ENCODE peak calls at places on chromosomes 3 and 15, in ten cellular contexts. One of them, this sample, is unnamed.

GRCh38 chr3:52221141-52221562 is 4.3 kb downstream of the TLR9 start:
- DNase-seq in ELF-1: no peak
- DNase-seq in NT2/D1: no peak
- DNase-seq in substantia nigra: no peak
- DNase-seq in B cell: no peak
- DNase-seq in fibroblast of villous mesenchyme: no peak
- DNase-seq in CD8-positive, alpha-beta memory T cell: no peak
- DNase-seq in hypothalamus: no peak
- DNase-seq in activated T-helper 1 cell treated with anti-CD3 and anti-CD28 coated beads, Interleukin-2, amount 50 U/mL, for 16 hours: no peak
- DNase-seq in HEK293T: no peak
- DNase-seq in this sample: no peak

GRCh38 chr3:62615258-62615840 is 242.0 kb upstream of the FEZF2 start:
- DNase-seq in ELF-1: no peak
- DNase-seq in NT2/D1: no peak
- DNase-seq in substantia nigra: no peak
- DNase-seq in B cell: no peak
- DNase-seq in fibroblast of villous mesenchyme: no peak
- DNase-seq in CD8-positive, alpha-beta memory T cell: no peak
- DNase-seq in hypothalamus: no peak
- DNase-seq in activated T-helper 1 cell treated with anti-CD3 and anti-CD28 coated beads, Interleukin-2, amount 50 U/mL, for 16 hours: no peak
- DNase-seq in HEK293T: no peak
- DNase-seq in this sample: no peak

GRCh38 chr15:59689626-59690236 is 611 bp upstream of the BNIP2 start:
- DNase-seq in ELF-1: peak; percentile 86
- DNase-seq in NT2/D1: peak; percentile 58
- DNase-seq in substantia nigra: peak; percentile 19
- DNase-seq in B cell: no peak
- DNase-seq in fibroblast of villous mesenchyme: peak; percentile 75
- DNase-seq in CD8-positive, alpha-beta memory T cell: peak; percentile 77
- DNase-seq in hypothalamus: peak; percentile 13
- DNase-seq in activated T-helper 1 cell treated with anti-CD3 and anti-CD28 coated beads, Interleukin-2, amount 50 U/mL, for 16 hours: peak; percentile 30
- DNase-seq in HEK293T: no peak
- DNase-seq in this sample: peak; percentile 57

GRCh38 chr3:113498221-113499005 is 16.5 kb downstream of the SPICE1 start:
- DNase-seq in ELF-1: no peak
- DNase-seq in NT2/D1: no peak
- DNase-seq in substantia nigra: no peak
- DNase-seq in B cell: no peak
- DNase-seq in fibroblast of villous mesenchyme: peak; percentile 63
- DNase-seq in CD8-positive, alpha-beta memory T cell: no peak
- DNase-seq in hypothalamus: no peak
- DNase-seq in activated T-helper 1 cell treated with anti-CD3 and anti-CD28 coated beads, Interleukin-2, amount 50 U/mL, for 16 hours: no peak
- DNase-seq in HEK293T: no peak
- DNase-seq in this sample: no peak

GRCh38 chr3:71724584-71725278 is 471 bp downstream of the EIF4E3 start:
- DNase-seq in ELF-1: peak; percentile 33
- DNase-seq in NT2/D1: no peak
- DNase-seq in substantia nigra: no peak
- DNase-seq in B cell: no peak
- DNase-seq in fibroblast of villous mesenchyme: peak; percentile 5
- DNase-seq in CD8-positive, alpha-beta memory T cell: peak; percentile 51
- DNase-seq in hypothalamus: no peak
- DNase-seq in activated T-helper 1 cell treated with anti-CD3 and anti-CD28 coated beads, Interleukin-2, amount 50 U/mL, for 16 hours: no peak
- DNase-seq in HEK293T: peak; percentile 42
- DNase-seq in this sample: no peak

GRCh38 chr15:44101286-44101685 is 93.8 kb downstream of the FRMD5 start:
- DNase-seq in ELF-1: no peak
- DNase-seq in NT2/D1: no peak
- DNase-seq in substantia nigra: no peak
- DNase-seq in B cell: no peak
- DNase-seq in fibroblast of villous mesenchyme: no peak
- DNase-seq in CD8-positive, alpha-beta memory T cell: no peak
- DNase-seq in hypothalamus: no peak
- DNase-seq in activated T-helper 1 cell treated with anti-CD3 and anti-CD28 coated beads, Interleukin-2, amount 50 U/mL, for 16 hours: no peak
- DNase-seq in HEK293T: no peak
- DNase-seq in this sample: no peak

GRCh38 chr3:46978381-46978780 is 1.1 kb upstream of the NBEAL2 start:
- DNase-seq in ELF-1: no peak
- DNase-seq in NT2/D1: no peak
- DNase-seq in substantia nigra: no peak
- DNase-seq in B cell: no peak
- DNase-seq in fibroblast of villous mesenchyme: no peak
- DNase-seq in CD8-positive, alpha-beta memory T cell: no peak
- DNase-seq in hypothalamus: no peak
- DNase-seq in activated T-helper 1 cell treated with anti-CD3 and anti-CD28 coated beads, Interleukin-2, amount 50 U/mL, for 16 hours: no peak
- DNase-seq in HEK293T: no peak
- DNase-seq in this sample: no peak

GRCh38 chr3:29363110-29363509 is 82.2 kb downstream of the RBMS3 start:
- DNase-seq in ELF-1: no peak
- DNase-seq in NT2/D1: no peak
- DNase-seq in substantia nigra: no peak
- DNase-seq in B cell: no peak
- DNase-seq in fibroblast of villous mesenchyme: peak; percentile 50
- DNase-seq in CD8-positive, alpha-beta memory T cell: no peak
- DNase-seq in hypothalamus: no peak
- DNase-seq in activated T-helper 1 cell treated with anti-CD3 and anti-CD28 coated beads, Interleukin-2, amount 50 U/mL, for 16 hours: no peak
- DNase-seq in HEK293T: no peak
- DNase-seq in this sample: no peak

GRCh38 chr3:9581742-9582141 is 28.1 kb upstream of the LHFPL4 start:
- DNase-seq in ELF-1: no peak
- DNase-seq in NT2/D1: no peak
- DNase-seq in substantia nigra: no peak
- DNase-seq in B cell: no peak
- DNase-seq in fibroblast of villous mesenchyme: no peak
- DNase-seq in CD8-positive, alpha-beta memory T cell: no peak
- DNase-seq in hypothalamus: no peak
- DNase-seq in activated T-helper 1 cell treated with anti-CD3 and anti-CD28 coated beads, Interleukin-2, amount 50 U/mL, for 16 hours: no peak
- DNase-seq in HEK293T: no peak
- DNase-seq in this sample: no peak

GRCh38 chr3:56291244-56291680 is 177.0 kb downstream of the ERC2 start:
- DNase-seq in ELF-1: no peak
- DNase-seq in NT2/D1: no peak
- DNase-seq in substantia nigra: no peak
- DNase-seq in B cell: no peak
- DNase-seq in fibroblast of villous mesenchyme: no peak
- DNase-seq in CD8-positive, alpha-beta memory T cell: no peak
- DNase-seq in hypothalamus: no peak
- DNase-seq in activated T-helper 1 cell treated with anti-CD3 and anti-CD28 coated beads, Interleukin-2, amount 50 U/mL, for 16 hours: no peak
- DNase-seq in HEK293T: no peak
- DNase-seq in this sample: no peak

GRCh38 chr15:64157599-64158125 is 5.2 kb downstream of the PPIB start:
- DNase-seq in ELF-1: no peak
- DNase-seq in NT2/D1: no peak
- DNase-seq in substantia nigra: no peak
- DNase-seq in B cell: no peak
- DNase-seq in fibroblast of villous mesenchyme: no peak
- DNase-seq in CD8-positive, alpha-beta memory T cell: no peak
- DNase-seq in hypothalamus: no peak
- DNase-seq in activated T-helper 1 cell treated with anti-CD3 and anti-CD28 coated beads, Interleukin-2, amount 50 U/mL, for 16 hours: no peak
- DNase-seq in HEK293T: no peak
- DNase-seq in this sample: no peak

GRCh38 chr3:65677486-65677885 is 361.2 kb downstream of the MAGI1 start:
- DNase-seq in ELF-1: no peak
- DNase-seq in NT2/D1: no peak
- DNase-seq in substantia nigra: no peak
- DNase-seq in B cell: no peak
- DNase-seq in fibroblast of villous mesenchyme: no peak
- DNase-seq in CD8-positive, alpha-beta memory T cell: no peak
- DNase-seq in hypothalamus: no peak
- DNase-seq in activated T-helper 1 cell treated with anti-CD3 and anti-CD28 coated beads, Interleukin-2, amount 50 U/mL, for 16 hours: no peak
- DNase-seq in HEK293T: no peak
- DNase-seq in this sample: no peak

GRCh38 chr15:68609618-68610017 is 30.8 kb downstream of the CORO2B start:
- DNase-seq in ELF-1: no peak
- DNase-seq in NT2/D1: no peak
- DNase-seq in substantia nigra: peak; percentile 23
- DNase-seq in B cell: no peak
- DNase-seq in fibroblast of villous mesenchyme: peak; percentile 58
- DNase-seq in CD8-positive, alpha-beta memory T cell: no peak
- DNase-seq in hypothalamus: no peak
- DNase-seq in activated T-helper 1 cell treated with anti-CD3 and anti-CD28 coated beads, Interleukin-2, amount 50 U/mL, for 16 hours: no peak
- DNase-seq in HEK293T: no peak
- DNase-seq in this sample: no peak

GRCh38 chr3:141076821-141077571 is 25.8 kb downstream of the SPSB4 start:
- DNase-seq in ELF-1: peak; percentile 64
- DNase-seq in NT2/D1: no peak
- DNase-seq in substantia nigra: no peak
- DNase-seq in B cell: peak; percentile 55
- DNase-seq in fibroblast of villous mesenchyme: peak; percentile 20
- DNase-seq in CD8-positive, alpha-beta memory T cell: no peak
- DNase-seq in hypothalamus: no peak
- DNase-seq in activated T-helper 1 cell treated with anti-CD3 and anti-CD28 coated beads, Interleukin-2, amount 50 U/mL, for 16 hours: no peak
- DNase-seq in HEK293T: peak; percentile 57
- DNase-seq in this sample: no peak

GRCh38 chr3:100047455-100048141 is 66.7 kb downstream of the FILIP1L start:
- DNase-seq in ELF-1: no peak
- DNase-seq in NT2/D1: no peak
- DNase-seq in substantia nigra: no peak
- DNase-seq in B cell: peak; percentile 50
- DNase-seq in fibroblast of villous mesenchyme: peak; percentile 96
- DNase-seq in CD8-positive, alpha-beta memory T cell: no peak
- DNase-seq in hypothalamus: no peak
- DNase-seq in activated T-helper 1 cell treated with anti-CD3 and anti-CD28 coated beads, Interleukin-2, amount 50 U/mL, for 16 hours: no peak
- DNase-seq in HEK293T: no peak
- DNase-seq in this sample: peak; percentile 86

This sample was measured in HepG2.